ENCODE peak calls at places on chromosomes 5 and 9, in six cellular contexts. H is right atrium auricular region, J is body of pancreas, C is foreskin keratinocyte, E is cardiac muscle cell, L is stomach. P is an unnamed sample. For H3K27me3 and H3K4me1, the result is how much of the 10 kb centered on the place peaks cover.

GRCh38 chr9:131503626-131504465 is 1.1 kb downstream of the POMT1 start:
- DNase-seq in E (no peak), C (peak), L (no peak), J (peak), H (no peak), P (no peak)

GRCh38 chr5:42784132-42784531 is 27.5 kb downstream of the CCDC152 start:
- DNase-seq in C (peak), H (no peak), E (peak), J (no peak), L (no peak), P (no peak)

GRCh38 chr5:142587354-142587965 is 98.4 kb downstream of the FGF1 start:
- DNase-seq in L (peak), J (no peak), H (no peak), C (no peak), E (peak), P (no peak)

GRCh38 chr9:131733601-131734061 is 6.2 kb downstream of the RAPGEF1 start:
- DNase-seq in J (peak), H (no peak), C (peak), L (peak), E (peak), P (no peak)

GRCh38 chr9:34628656-34629491 is at the start of gene ARID3C:
- DNase-seq in L (peak), C (no peak), H (no peak), E (peak), J (peak), P (peak)

GRCh38 chr5:72693546-72693945 is 122.9 kb upstream of the TNPO1 start:
- DNase-seq in H (no peak), E (no peak), J (no peak), L (no peak), C (no peak), P (no peak)

GRCh38 chr5:3304346-3304745 is 291.3 kb upstream of the IRX1 start:
- DNase-seq in C (no peak), H (no peak), E (no peak), L (no peak), J (no peak), P (no peak)

GRCh38 chr5:172766287-172767104 is 4.5 kb downstream of the DUSP1 start:
- DNase-seq in L (peak), E (peak), C (no peak), J (peak), H (peak), P (peak)

GRCh38 chr9:91382298-91382697 is 20.6 kb upstream of the AUH start:
- DNase-seq in L (no peak), E (no peak), C (no peak), H (no peak), J (no peak), P (no peak)

GRCh38 chr9:105637787-105638395 is 24.4 kb upstream of the TAL2 start:
- DNase-seq in H (no peak), C (no peak), E (peak), L (no peak), J (no peak), P (no peak)

GRCh38 chr9:16321461-16322119 is 548.9 kb downstream of the BNC2 start:
- DNase-seq in J (peak), L (no peak), H (no peak), C (no peak), E (peak), P (no peak)

GRCh38 chr9:132997591-132997990 is 19.1 kb downstream of the GFI1B start:
- DNase-seq in C (no peak), E (peak), L (no peak), J (no peak), H (no peak), P (no peak)

GRCh38 chr5:132883261-132883834 is 9.9 kb downstream of the LEAP2 start:
- DNase-seq in J (peak), L (peak), H (peak), C (no peak), E (peak), P (no peak)

GRCh38 chr9:122389799-122390481 is 19.1 kb downstream of the PTGS1 start:
- DNase-seq in L (peak), H (peak), E (no peak), C (no peak), J (no peak), P (no peak)

GRCh38 chr5:84255318-84255717 is 129.4 kb downstream of the EDIL3 start:
- DNase-seq in E (peak), C (no peak), H (no peak), J (no peak), L (no peak), P (no peak)

GRCh38 chr9:89777544-89777943 is 172.7 kb downstream of the GADD45G start:
- DNase-seq in J (no peak), C (no peak), E (no peak), H (no peak), L (no peak), P (no peak)

GRCh38 chr5:158755971-158756370 is 343.7 kb downstream of the EBF1 start:
- DNase-seq in E (no peak), C (no peak), L (no peak), H (no peak), J (no peak), P (no peak)

GRCh38 chr9:133687856-133688761 is 50.0 kb downstream of the SARDH start:
- DNase-seq in C (no peak), J (no peak), L (no peak), H (no peak), E (no peak), P (no peak)

GRCh38 chr9:96321515-96321914 is 19.5 kb upstream of the HSD17B3 start:
- DNase-seq in J (no peak), H (no peak), L (no peak), C (no peak), E (no peak), P (no peak)

GRCh38 chr5:159732220-159732619 is 184.1 kb upstream of the ADRA1B start:
- DNase-seq in L (no peak), J (no peak), H (no peak), C (no peak), E (no peak), P (no peak)

GRCh38 chr9:5719546-5719945 is 90.6 kb downstream of the RIC1 start:
- DNase-seq in J (no peak), C (no peak), L (no peak), E (no peak), H (no peak), P (no peak)

GRCh38 chr5:10812218-10812617 is 51.2 kb upstream of the DAP start:
- DNase-seq in H (no peak), C (no peak), J (no peak), L (no peak), E (no peak), P (no peak)

GRCh38 chr5:126366199-126366560 is 57.0 kb upstream of the GRAMD2B start:
- DNase-seq in E (no peak), C (no peak), H (no peak), L (no peak), J (no peak), P (no peak)

GRCh38 chr9:124222918-124223720 is 34.6 kb upstream of the NEK6 start:
- DNase-seq in L (peak), E (peak), C (no peak), H (peak), J (peak), P (no peak)

GRCh38 chr9:95171001-95171400 is 146.5 kb downstream of the FANCC start:
- DNase-seq in J (no peak), H (no peak), E (peak), L (no peak), C (peak), P (no peak)

GRCh38 chr9:136372561-136373299 is 739 bp downstream of the CARD9 start:
- DNase-seq in C (no peak), E (peak), J (peak), L (peak), H (peak), P (no peak)

GRCh38 chr5:92508271-92508670 is 1072.7 kb downstream of the NR2F1-AS1 start:
- DNase-seq in J (no peak), H (no peak), L (no peak), C (peak), E (no peak), P (no peak)

GRCh38 chr5:149641600-149641999 is 60.3 kb downstream of the ARHGEF37 start:
- DNase-seq in C (no peak), H (no peak), E (no peak), J (no peak), L (no peak), P (no peak)

DNA sequence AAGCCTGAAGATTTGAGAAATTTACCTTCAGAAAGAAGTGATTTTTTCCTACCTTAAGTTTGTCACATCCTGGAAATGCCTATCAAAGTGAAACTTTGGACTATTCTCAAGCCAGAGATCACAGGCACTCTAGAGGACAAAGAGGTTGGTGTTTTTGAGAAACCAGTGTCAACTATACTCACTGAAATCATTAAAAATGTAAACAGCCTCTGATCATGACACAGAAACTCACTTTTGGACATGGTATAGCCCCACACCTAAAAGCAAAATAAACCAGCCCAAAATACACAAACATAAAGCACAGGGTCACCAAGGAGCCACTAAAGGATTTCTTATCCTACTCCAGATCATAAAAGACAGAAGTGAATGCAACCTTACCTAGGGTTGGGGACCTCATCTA is 65.7 kb upstream of the ICE1 start:
- DNase-seq in C (no peak), E (no peak), H (no peak), L (no peak), J (no peak), P (no peak)
- H3K27me3 ChIP-seq in C (under half), E (under half), H (under half), L (under half), J (under half), P (under half)

DNA sequence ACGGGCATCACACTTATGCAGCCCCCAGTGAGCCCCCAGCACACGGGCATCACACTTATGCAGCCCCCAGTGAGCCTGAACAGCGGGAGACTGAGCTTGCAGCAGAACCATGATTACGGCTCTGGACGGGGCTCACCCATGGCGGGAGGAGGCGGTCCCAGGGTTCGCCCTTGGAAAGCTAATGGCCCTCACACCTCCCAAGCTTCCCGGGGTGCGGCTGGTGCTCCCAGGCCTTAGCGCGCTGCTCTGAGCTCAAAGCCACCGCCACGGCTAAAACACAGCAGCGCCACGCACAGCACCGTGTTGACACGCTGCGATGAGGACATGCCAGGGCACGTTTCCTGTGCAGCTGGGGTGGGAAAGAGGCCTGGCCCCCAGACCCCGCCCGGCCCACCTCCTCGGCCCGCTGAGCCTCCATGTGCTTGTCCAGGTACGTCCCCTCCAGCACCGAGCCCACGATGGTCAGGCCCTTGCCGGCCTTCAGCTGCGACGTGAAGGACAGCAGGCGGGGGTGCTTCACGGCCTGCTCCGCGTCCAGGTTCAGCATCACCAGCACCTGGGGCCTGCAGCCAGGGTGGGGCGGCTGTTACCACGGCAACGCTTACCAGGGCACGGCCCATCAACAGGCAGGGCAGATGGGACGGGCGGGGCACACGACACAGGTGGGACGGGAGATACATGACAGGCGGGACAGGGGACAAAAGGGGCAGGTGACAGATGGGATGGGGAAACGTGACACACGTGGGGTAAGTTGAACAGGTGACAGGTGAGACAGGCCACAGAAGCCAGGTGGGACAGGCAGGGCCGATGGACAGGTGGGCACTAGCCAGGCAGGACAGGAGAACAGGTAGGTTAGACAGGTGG is 38.4 kb downstream of the SLC12A7 start:
- DNase-seq in E (no peak), C (no peak), H (no peak), J (no peak), L (no peak), P (no peak)
- H3K27ac ChIP-seq in E (no peak), C (no peak), H (no peak), J (no peak), L (no peak), P (no peak)

DNA sequence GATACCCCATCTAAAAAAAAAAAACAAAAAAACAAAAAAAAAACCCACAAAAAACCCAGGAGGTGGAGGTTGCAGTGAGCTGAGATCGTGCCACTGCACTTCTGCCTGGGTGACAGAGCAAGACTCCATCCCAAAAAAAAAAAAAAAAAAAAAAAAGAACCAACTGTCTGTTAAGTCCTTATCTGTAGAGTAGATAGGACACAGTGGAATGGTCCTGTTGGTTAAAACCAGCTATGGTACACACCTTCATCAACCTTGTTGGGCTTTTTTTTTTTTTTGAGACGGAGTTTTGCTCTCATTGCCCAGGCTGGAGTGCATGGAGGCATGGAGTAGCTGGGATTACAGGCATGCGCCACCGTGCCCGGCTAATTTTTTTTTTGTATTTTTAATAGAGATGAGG is 12.2 kb downstream of the SLC25A25 start:
- DNase-seq in E (no peak), L (no peak), C (no peak), J (no peak), H (no peak), P (no peak)
- H3K4me1 ChIP-seq in E (under half), L (half or more), C (under half), J (half or more), H (under half), P (under half)

GRCh38 chr5:168780888-168781287 is 201.7 kb upstream of the PANK3 start:
- DNase-seq in J (no peak), E (no peak), L (no peak), H (no peak), C (no peak), P (no peak)
- H3K27me3 ChIP-seq in J (under half), E (under half), L (under half), H (under half), C (under half), P (under half)

DNA sequence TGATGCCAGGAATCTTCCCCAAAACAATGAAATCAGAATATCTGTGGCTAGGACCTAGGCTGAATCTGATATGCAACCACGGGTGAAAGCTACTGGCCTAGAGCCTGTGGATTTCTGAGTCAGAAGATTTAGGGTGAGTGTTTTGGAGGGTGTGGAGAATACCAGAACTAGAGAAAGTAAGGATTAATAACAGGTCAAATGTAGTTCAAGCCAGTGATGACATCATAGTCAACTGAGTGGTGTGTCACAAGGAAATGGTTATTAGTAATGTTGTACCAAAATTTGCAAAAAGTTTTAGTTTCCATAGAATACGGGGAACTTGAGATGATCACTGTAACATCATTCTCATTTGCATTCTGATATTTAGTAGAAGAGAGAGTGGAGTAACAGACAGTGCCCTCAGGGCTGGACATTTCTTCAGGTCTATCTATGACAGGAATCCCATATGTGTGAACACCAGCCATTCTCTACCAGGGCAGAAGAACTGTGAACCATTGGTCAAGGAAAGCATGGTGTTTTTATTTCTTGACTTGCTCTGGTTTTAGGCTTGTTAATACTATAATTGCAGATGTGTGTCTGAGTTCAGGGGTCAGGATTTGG is 3.7 kb downstream of the GALNT12 start:
- DNase-seq in E (peak), L (no peak), C (no peak), H (no peak), J (no peak), P (no peak)
- H3K27ac ChIP-seq in E (no peak), L (peak), C (no peak), H (no peak), J (no peak), P (no peak)

DNA sequence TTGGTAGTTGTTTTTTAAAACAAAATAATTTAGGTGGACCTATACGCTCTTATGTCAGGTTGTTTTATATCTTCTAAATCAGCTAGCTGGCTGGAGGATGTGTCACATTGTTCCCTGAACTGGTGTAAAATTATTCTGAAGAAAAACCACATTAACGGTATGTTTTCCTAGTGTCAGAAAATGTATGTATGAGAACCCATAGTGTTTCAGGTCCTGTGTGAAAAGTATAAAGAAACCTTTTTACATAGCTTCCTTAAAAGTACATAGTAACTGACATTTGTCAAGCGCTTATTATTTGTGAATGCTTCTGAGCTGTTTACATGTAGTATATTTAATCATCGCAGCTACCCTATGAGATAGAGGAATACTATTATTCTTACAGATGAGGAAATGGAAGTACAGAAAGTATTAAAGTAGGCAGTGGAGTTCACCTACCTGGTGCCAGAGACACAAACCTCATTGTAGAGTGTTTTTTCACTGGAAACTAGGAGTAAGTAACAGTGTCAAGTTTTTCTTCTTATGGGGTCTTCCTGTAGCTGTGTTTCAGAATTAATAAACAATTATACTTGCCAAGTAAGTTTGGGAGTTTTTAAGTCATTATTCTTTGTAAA is 10.4 kb upstream of the FAM120AOS start:
- DNase-seq in H (no peak), E (no peak), C (no peak), L (no peak), J (no peak), P (no peak)
- H3K4me1 ChIP-seq in H (half or more), E (under half), C (under half), L (half or more), J (half or more), P (half or more)

DNA sequence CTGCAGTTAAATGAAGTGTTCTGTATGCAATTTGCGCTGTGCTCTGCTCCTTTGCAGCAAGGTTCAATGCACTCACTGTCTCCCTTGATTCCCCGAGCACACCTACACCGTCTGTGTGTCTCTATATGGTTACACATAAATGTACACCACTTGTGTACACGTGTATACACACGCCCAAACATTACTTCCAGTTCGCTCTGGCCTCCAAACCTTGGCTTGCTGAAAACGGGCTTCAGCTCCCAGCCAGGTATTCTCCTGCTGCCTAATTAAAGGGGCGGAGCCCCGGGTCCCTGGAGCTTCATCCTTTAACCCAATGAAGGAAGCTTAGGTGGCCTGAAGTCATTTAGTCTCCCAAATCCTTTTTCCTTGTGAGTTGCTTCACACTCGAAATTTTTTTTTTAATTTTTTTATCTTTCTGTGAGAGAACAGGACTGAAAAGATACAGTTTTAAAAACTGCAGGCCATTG is 4.6 kb downstream of the ISL1 start:
- DNase-seq in H (no peak), E (no peak), J (no peak), C (peak), L (peak), P (no peak)
- H3K27me3 ChIP-seq in H (under half), E (under half), J (under half), C (under half), L (under half), P (under half)

DNA sequence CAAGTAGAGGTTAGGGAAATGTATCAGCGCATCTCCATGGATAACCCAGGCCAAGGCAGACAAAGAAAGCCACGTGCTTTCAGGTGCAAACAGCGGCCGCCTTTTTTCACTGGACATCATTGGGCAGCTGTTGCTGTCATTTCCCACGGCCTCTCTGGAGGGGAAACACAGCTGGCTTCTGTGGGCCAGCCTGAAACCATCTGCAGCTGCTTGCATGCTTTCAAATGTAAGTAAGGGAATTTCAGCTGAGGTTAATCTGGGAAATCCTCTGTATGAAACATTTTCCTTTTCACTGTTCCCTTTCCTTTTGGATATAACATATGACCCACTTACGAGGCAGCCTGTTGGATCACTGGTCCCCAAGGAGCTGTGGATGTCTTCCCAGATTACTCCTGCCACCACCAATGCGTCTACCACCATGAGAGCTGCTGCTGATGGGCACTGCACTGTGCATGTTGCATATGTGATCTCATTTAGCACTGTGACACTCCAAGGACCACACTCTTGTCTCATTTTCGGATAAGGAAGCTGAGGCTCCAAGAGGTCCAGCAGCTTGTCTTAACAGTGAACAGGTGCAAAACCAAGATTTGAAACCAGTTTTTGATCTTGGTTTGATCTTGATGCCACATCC is 106.3 kb downstream of the C9orf152 start:
- DNase-seq in L (no peak), H (no peak), C (no peak), E (peak), J (no peak), P (no peak)
- H3K27ac ChIP-seq in L (no peak), H (no peak), C (no peak), E (no peak), J (no peak), P (no peak)

P was measured in naive thymus-derived CD4-positive, alpha-beta T cell.